ENCODE peak calls at places on chromosomes 16 and 17, in four cellular contexts. T is neural progenitor cell, J is ascending aorta, X is BJ. F is an unnamed sample.

GRCh38 chr16:77433146-77433545 is 1.7 kb downstream of the ADAMTS18 start:
- DNase-seq in T (no peak), J (no peak), X (no peak), F (no peak)

GRCh38 chr17:37273419-37274051 is 102.2 kb upstream of the C17orf78 start:
- DNase-seq in T (peak), J (no peak), X (no peak), F (peak)

GRCh38 chr17:32223703-32224102 is 41.9 kb upstream of the RHBDL3 start:
- DNase-seq in T (no peak), J (no peak), X (no peak), F (no peak)

GRCh38 chr17:29133146-29133713 is 47.0 kb downstream of the MYO18A start:
- DNase-seq in T (no peak), J (peak), X (no peak), F (no peak)

GRCh38 chr16:72311426-72311825 is 139.5 kb upstream of the PMFBP1 start:
- DNase-seq in T (no peak), J (no peak), X (no peak), F (peak)

GRCh38 chr17:76709077-76709950 is 1.5 kb downstream of the MXRA7 start:
- DNase-seq in T (peak), J (peak), X (peak), F (no peak)

GRCh38 chr16:21101631-21102420 is 48.8 kb downstream of the DNAH3 start:
- DNase-seq in T (peak), J (no peak), X (no peak), F (peak)

GRCh38 chr16:3089717-3090592 is 9.1 kb downstream of the ZSCAN10 start:
- DNase-seq in T (no peak), J (no peak), X (no peak), F (no peak)

GRCh38 chr16:69105501-69106361 is at the start of gene HAS3:
- DNase-seq in T (peak), J (no peak), X (no peak), F (peak)

GRCh38 chr16:87045462-87046216 is 271.6 kb downstream of the C16orf95 start:
- DNase-seq in T (no peak), J (no peak), X (no peak), F (no peak)

GRCh38 chr16:59899940-59900339 is 1165.8 kb upstream of the GOT2 start:
- DNase-seq in T (no peak), J (no peak), X (no peak), F (no peak)

GRCh38 chr17:68456529-68457167 is 648 bp downstream of the WIPI1 start:
- DNase-seq in T (peak), J (peak), X (peak), F (peak)

GRCh38 chr16:11570796-11571195 is 15.9 kb downstream of the LITAF start:
- DNase-seq in T (no peak), J (no peak), X (no peak), F (no peak)

GRCh38 chr16:30567160-30567990 is 4.1 kb downstream of the ZNF688 start:
- DNase-seq in T (no peak), J (no peak), X (no peak), F (no peak)

GRCh38 chr17:74547736-74548135 is 1.8 kb upstream of the CD300C start:
- DNase-seq in T (no peak), J (no peak), X (no peak), F (no peak)

GRCh38 chr16:56506941-56507340 is 12.9 kb downstream of the BBS2 start:
- DNase-seq in T (no peak), J (no peak), X (peak), F (no peak)

GRCh38 chr16:87461466-87461975 is 31.3 kb downstream of the ZCCHC14 start:
- DNase-seq in T (peak), J (peak), X (no peak), F (peak)

GRCh38 chr16:4140652-4141051 is 24.4 kb upstream of the ADCY9 start:
- DNase-seq in T (no peak), J (no peak), X (no peak), F (no peak)

GRCh38 chr17:73422121-73422520 is 110.3 kb upstream of the CDC42EP4 start:
- DNase-seq in T (no peak), J (no peak), X (no peak), F (no peak)

GRCh38 chr16:48335961-48336360 is 49.3 kb downstream of the SIAH1 start:
- DNase-seq in T (no peak), J (no peak), X (peak), F (peak)

GRCh38 chr17:59107306-59107670 is 608 bp upstream of the TRIM37 start:
- DNase-seq in T (no peak), J (no peak), X (no peak), F (no peak)

GRCh38 chr16:54370653-54371052 is 84.1 kb upstream of the IRX3 start:
- DNase-seq in T (peak), J (no peak), X (no peak), F (no peak)

GRCh38 chr17:64707077-64707591 is 45.0 kb upstream of the SMURF2 start:
- DNase-seq in T (no peak), J (peak), X (peak), F (peak)

GRCh38 chr17:17349724-17350106 is 46.5 kb downstream of the NT5M start:
- DNase-seq in T (no peak), J (no peak), X (no peak), F (no peak)

GRCh38 chr17:68993112-68993511 is 37.9 kb upstream of the ABCA8 start:
- DNase-seq in T (no peak), J (no peak), X (no peak), F (no peak)

GRCh38 chr17:1907818-1908698 is 78.3 kb downstream of the RPA1 start:
- DNase-seq in T (peak), J (no peak), X (no peak), F (peak)

GRCh38 chr16:74607967-74608356 is 1.0 kb upstream of the GLG1 start:
- DNase-seq in T (peak), J (no peak), X (no peak), F (no peak)

GRCh38 chr17:77420476-77420803 is 279.7 kb downstream of the SEC14L1 start:
- DNase-seq in T (no peak), J (no peak), X (no peak), F (no peak)

GRCh38 chr16:28609631-28610594 is at the start of gene SULT1A1:
- DNase-seq in T (no peak), J (peak), X (no peak), F (no peak)

GRCh38 chr17:63435681-63436522 is 10.2 kb downstream of the CYB561 start:
- DNase-seq in T (no peak), J (peak), X (no peak), F (no peak)
- TF ChIP-seq CTCF in T (no peak), J (no peak), X (no peak), F (no peak)

GRCh38 chr17:34254651-34255380 is at the start of gene CCL2:
- DNase-seq in T (peak), J (peak), X (no peak), F (peak)

GRCh38 chr17:34254146-34254545 is 939 bp upstream of the CCL2 start:
- DNase-seq in T (no peak), J (no peak), X (peak), F (no peak)

GRCh38 chr17:34257299-34257985 is 2.4 kb downstream of the CCL2 start:
- DNase-seq in T (no peak), J (no peak), X (no peak), F (no peak)

GRCh38 chr17:34255381-34255732 is 272 bp downstream of the CCL2 start:
- DNase-seq in T (no peak), J (no peak), X (no peak), F (no peak)

DNA sequence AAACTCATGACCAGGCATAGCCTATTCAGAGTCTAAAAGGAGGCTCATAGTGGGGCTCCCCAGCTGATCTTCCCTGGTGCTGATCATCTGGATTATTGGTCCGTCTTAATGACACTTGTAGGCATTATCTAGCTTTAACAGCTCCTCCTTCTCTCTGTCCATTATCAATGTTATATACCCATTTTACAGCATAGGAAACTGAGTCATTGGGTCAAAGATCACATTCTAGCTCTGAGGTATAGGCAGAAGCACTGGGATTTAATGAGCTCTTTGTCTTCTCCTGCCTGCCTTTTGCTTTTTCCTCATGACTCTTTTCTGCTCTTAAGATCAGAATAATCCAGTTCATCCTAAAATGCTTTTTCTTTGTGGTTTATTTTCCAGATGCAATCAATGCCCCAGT is 756 bp downstream of the CCL2 start:
- DNase-seq in T (no peak), J (no peak), X (no peak), F (no peak)
- H3K4me3 ChIP-seq in T (peak), J (peak), X (peak), F (peak)

GRCh38 chr16:67173808-67174705 is 3.7 kb downstream of the NOL3 start:
- DNase-seq in T (peak), J (peak), X (no peak), F (peak)
- TF ChIP-seq CTCF in T (peak), J (peak), X (peak), F (peak)

GRCh38 chr16:24967074-24967473 is 48.1 kb downstream of the ARHGAP17 start:
- DNase-seq in T (no peak), J (no peak), X (no peak), F (no peak)

GRCh38 chr16:24969071-24969470 is 46.1 kb downstream of the ARHGAP17 start:
- DNase-seq in T (no peak), J (no peak), X (no peak), F (no peak)

GRCh38 chr16:24962747-24963146 is 52.4 kb downstream of the ARHGAP17 start:
- DNase-seq in T (no peak), J (no peak), X (no peak), F (no peak)

GRCh38 chr16:24966031-24966430 is 49.1 kb downstream of the ARHGAP17 start:
- DNase-seq in T (no peak), J (no peak), X (no peak), F (no peak)

DNA sequence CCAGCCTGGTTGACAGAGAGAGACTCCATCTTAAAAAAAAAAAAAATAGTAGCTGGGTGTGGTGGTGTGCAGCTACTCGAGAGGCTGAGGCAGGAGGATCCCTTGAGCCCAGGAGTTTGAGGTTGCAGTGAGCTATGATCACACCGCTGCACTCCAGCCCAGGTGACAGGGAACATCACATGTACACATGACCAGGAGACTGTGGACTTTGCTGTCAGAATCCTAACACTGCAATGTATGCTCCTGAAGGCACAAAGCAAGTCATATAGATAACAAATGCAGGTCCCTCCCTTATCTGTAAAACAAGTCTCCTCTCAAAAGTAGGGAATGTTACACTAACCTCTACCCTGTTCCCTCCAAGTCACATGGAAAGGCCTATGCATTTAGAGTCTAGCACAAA is 48.6 kb downstream of the ARHGAP17 start:
- DNase-seq in T (no peak), J (no peak), X (no peak), F (no peak)
- H3K4me3 ChIP-seq in T (no peak), J (no peak), X (no peak), F (no peak)

F was measured in retinal pigment epithelial cell.